ENCODE peak calls at places on chromosomes 5 and 9, in six cellular contexts. X is AG10803, W is progenitor cell of endocrine pancreas, V is NCI-H1092, C is left lung, N is fibroblast of lung. L is an unnamed sample.

GRCh38 chr5:169656125-169656990 is 19.3 kb downstream of the DOCK2 start:
- DNase-seq in X (no peak), W (no peak), V (no peak), C (no peak), N (peak), L (no peak)

GRCh38 chr5:139181835-139182452 is 16.2 kb downstream of the SIL1 start:
- DNase-seq in X (peak), W (no peak), V (no peak), C (no peak), N (peak), L (no peak)

GRCh38 chr5:131999471-131999931 is 12.0 kb downstream of the ACSL6 start:
- DNase-seq in X (no peak), W (no peak), V (no peak), C (no peak), N (no peak), L (no peak)

GRCh38 chr5:95018946-95019345 is 265.9 kb downstream of the MCTP1 start:
- DNase-seq in X (no peak), W (no peak), V (no peak), C (no peak), N (no peak), L (no peak)

GRCh38 chr5:126462239-126463014 is 39.2 kb downstream of the GRAMD2B start:
- DNase-seq in X (peak), W (no peak), V (no peak), C (no peak), N (peak), L (no peak)

GRCh38 chr5:31987985-31988710 is 186.0 kb downstream of the GOLPH3 start:
- DNase-seq in X (peak), W (no peak), V (no peak), C (no peak), N (peak), L (no peak)

GRCh38 chr9:124665391-124666058 is 105.6 kb downstream of the NR6A1 start:
- DNase-seq in X (peak), W (no peak), V (no peak), C (no peak), N (peak), L (no peak)

GRCh38 chr5:165460911-165461310 is 1955.5 kb downstream of the MAT2B start:
- DNase-seq in X (no peak), W (no peak), V (no peak), C (no peak), N (peak), L (no peak)